ENCODE peak calls at places on chromosomes 6 and 20, in nine cellular contexts. B is heart left ventricle, Z is H9, U is K562, W is RWPE1, D is coronary artery, Y is GM23338, Q is hepatocyte, S is A549. V is an unnamed sample.

GRCh38 chr6:7454696-7455095 is 65.1 kb downstream of the RIOK1 start:
- DNase-seq in B (no peak), Z (no peak), U (no peak), W (no peak), D (no peak), Y (no peak), Q (no peak), S (no peak), V (no peak)

GRCh38 chr20:35619196-35620095 is 3.8 kb downstream of the SPAG4 start:
- DNase-seq in B (peak; percentile 76), Z (peak; percentile 96), U (no peak), W (peak; percentile 98), D (peak; percentile 86), Y (peak; percentile 98), Q (peak; percentile 90), S (peak; percentile 89), V (peak; percentile 86)

GRCh38 chr20:37461376-37461775 is 59.7 kb upstream of the NNAT start:
- DNase-seq in B (no peak), Z (no peak), U (no peak), W (no peak), D (no peak), Y (no peak), Q (no peak), S (no peak), V (no peak)

GRCh38 chr6:167839343-167839742 is 12.6 kb downstream of the AFDN start:
- DNase-seq in B (no peak), Z (no peak), U (no peak), W (no peak), D (no peak), Y (no peak), Q (no peak), S (no peak), V (peak; percentile 48)

GRCh38 chr6:87588756-87589407 is 905 bp downstream of the RARS2 start:
- DNase-seq in B (no peak), Z (no peak), U (no peak), W (no peak), D (no peak), Y (no peak), Q (no peak), S (no peak), V (no peak)

GRCh38 chr6:147974376-147974775 is 368.3 kb upstream of the SASH1 start:
- DNase-seq in B (no peak), Z (no peak), U (no peak), W (peak; percentile 38), D (no peak), Y (no peak), Q (no peak), S (peak; percentile 9), V (no peak)

GRCh38 chr20:43953919-43954617 is 39.4 kb downstream of the TOX2 start:
- DNase-seq in B (no peak), Z (no peak), U (no peak), W (no peak), D (no peak), Y (no peak), Q (no peak), S (no peak), V (no peak)

GRCh38 chr6:91141352-91141751 is 554.5 kb upstream of the MAP3K7 start:
- DNase-seq in B (no peak), Z (no peak), U (no peak), W (no peak), D (no peak), Y (no peak), Q (no peak), S (no peak), V (no peak)

GRCh38 chr6:88360203-88360797 is 194.2 kb upstream of the CNR1 start:
- DNase-seq in B (no peak), Z (no peak), U (no peak), W (peak; percentile 83), D (no peak), Y (no peak), Q (no peak), S (peak; percentile 48), V (peak; percentile 80)

GRCh38 chr20:50804453-50805348 is 9.8 kb downstream of the BCAS4 start:
- DNase-seq in B (no peak), Z (no peak), U (no peak), W (no peak), D (no peak), Y (no peak), Q (no peak), S (no peak), V (no peak)

DNA sequence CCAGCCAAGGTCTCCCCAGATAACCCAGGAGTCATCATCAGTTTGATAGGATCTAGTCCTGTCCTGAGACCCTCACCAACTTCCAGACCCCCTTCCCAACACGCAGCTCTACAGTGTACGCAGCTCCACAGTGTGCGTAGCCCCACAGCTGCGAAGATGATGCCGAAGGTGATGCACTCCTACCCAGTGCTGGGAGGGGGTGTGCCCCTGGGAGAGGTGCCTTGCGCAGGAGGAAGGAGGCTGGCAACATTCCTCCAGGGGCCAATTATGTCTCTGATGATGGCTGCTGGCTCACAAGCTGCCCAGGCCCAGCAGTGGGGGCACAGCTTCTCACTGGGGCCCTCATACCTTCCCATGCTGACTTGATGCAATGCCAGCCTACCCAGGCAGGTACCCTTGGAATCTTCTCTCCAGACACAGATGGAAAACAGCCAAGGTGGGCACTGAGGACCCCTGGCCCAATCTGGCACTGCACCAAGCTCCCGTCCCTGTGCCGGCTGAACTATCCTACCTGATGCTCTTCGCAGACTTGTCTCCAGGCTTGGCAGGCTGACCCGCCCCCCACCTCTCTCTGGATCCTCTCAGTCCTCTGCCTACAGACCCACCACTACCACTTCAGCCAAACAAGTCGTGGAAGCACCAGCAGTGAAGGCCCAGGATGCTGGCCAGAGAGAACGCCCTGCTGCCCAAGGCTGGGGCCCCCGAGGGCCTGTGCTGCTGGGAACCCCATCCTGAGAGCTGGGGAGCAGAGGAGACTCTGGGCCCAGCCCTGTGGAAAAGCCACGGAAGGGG is 1.4 kb downstream of the ZNF512B start:
- DNase-seq in B (peak; percentile 26), Z (peak; percentile 23), U (no peak), W (no peak), D (no peak), Y (no peak), Q (no peak), S (no peak), V (no peak)
- H3K27ac ChIP-seq in B (no peak overlapping the region), Z (no peak overlapping the region), U (peak overlapping the region; percentile 83), W (peak overlapping the region; percentile 66), D (peak overlapping the region; percentile 65), Y (no peak overlapping the region), Q (no peak overlapping the region), S (peak overlapping the region; percentile 82), V (peak overlapping the region; percentile 75)

GRCh38 chr6:136524936-136525413 is 25.2 kb downstream of the MAP7 start:
- DNase-seq in B (no peak), Z (no peak), U (no peak), W (no peak), D (no peak), Y (no peak), Q (no peak), S (peak; percentile 54), V (no peak)

GRCh38 chr6:136527831-136528230 is 22.4 kb downstream of the MAP7 start:
- DNase-seq in B (no peak), Z (no peak), U (no peak), W (no peak), D (no peak), Y (no peak), Q (no peak), S (peak; percentile 60), V (no peak)

GRCh38 chr6:136526937-136527336 is 23.3 kb downstream of the MAP7 start:
- DNase-seq in B (no peak), Z (no peak), U (no peak), W (no peak), D (no peak), Y (no peak), Q (no peak), S (no peak), V (no peak)

GRCh38 chr6:136525586-136526195 is 24.5 kb downstream of the MAP7 start:
- DNase-seq in B (no peak), Z (no peak), U (no peak), W (no peak), D (no peak), Y (no peak), Q (no peak), S (peak; percentile 64), V (no peak)

DNA sequence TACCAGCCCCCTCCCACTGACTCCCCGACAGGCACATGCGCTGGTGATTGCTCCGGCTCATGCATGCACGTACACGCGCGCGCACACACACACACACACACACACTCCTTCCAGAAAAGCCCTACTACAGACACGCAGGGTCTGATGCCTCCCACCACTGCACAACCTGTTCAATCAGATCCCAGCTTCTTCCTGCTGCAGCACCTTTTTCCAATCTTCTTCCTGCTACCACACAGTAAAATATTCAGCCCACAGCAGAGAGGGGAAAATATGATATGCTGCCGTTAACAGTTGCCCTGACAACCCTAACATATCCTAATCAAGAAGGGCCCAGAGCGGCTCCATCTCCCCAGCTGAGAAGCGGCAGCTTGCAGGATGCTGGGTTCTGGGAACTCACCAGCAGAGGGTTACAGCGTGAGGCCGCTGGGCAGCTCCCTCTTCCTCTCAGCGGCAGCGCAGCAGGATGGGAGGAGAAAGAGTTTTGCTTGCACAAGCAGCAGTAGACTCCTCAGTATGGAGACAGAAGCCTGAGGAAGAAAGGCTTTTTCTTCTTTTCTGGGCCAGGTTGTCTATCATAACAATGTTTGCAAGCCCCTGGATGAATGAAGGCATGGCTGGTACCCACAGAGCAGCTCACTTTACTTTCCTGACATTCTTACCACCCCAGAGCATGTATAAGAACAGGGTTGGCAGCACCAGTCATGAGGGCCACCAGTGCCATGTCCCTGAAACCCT is 23.9 kb downstream of the MAP7 start:
- DNase-seq in B (peak; percentile 50), Z (peak; percentile 84), U (no peak), W (no peak), D (no peak), Y (peak; percentile 89), Q (peak; percentile 63), S (peak; percentile 82), V (peak; percentile 81)
- TF ChIP-seq CTCF in B (no peak), Z (peak; percentile 55), U (peak; percentile 74), W (no peak), D (no peak), Y (peak; percentile 43), Q (peak; percentile 28), S (peak; percentile 12), V (peak; percentile 55)

DNA sequence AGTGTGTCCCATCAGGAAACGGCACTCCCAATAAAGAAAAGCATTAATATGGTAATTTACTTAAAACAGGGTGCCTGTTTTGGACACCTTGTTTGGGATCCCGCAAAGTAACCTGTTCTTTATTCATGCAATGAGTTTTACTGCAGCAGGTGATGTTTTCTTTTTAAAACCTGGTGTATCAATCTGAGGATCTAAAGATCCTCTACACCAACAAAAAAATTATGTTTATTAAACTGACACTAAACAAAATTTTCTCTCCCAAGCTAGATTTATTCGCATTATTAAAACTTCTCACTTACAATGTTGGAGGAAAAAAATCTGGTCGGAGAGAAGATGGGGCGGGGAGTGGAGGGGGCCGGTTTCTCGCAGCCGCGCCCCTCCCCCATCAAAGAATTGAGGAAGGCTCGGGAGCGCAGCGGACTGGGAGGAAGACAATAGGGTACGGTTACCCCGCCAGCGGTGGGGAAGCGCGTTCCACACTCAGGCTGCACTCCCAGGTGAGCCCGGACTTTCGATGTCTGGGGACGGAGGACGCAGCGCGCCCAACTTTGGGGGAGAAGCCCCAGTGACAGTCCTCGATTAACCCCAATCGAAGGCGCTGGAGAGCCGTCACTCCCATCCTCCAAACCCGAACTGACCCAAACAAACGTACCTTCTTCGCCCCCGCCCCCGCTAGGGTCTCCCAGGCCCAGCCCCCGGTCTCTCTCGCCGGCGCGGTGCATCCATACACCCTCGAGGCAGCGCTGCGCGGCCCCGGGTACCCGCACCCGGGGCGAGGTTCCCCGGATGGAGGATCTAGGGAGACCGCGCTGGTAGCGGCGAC is 1.3 kb downstream of the CD24 start:
- DNase-seq in B (no peak), Z (peak; percentile 34), U (no peak), W (peak; percentile 34), D (no peak), Y (peak; percentile 66), Q (peak; percentile 49), S (no peak), V (no peak)
- H3K27ac ChIP-seq in B (no peak overlapping the region), Z (peak overlapping the region; percentile 4), U (no peak overlapping the region), W (no peak overlapping the region), D (no peak overlapping the region), Y (peak overlapping the region; percentile 90), Q (peak overlapping the region; percentile 97), S (peak overlapping the region; percentile 95), V (peak overlapping the region; percentile 1)

GRCh38 chr6:60679175-60679574 is 1606.8 kb downstream of the KHDRBS2 start:
- DNase-seq in B (no peak), Z (no peak), U (no peak), W (no peak), D (no peak), Y (no peak), Q (no peak), S (no peak), V (no peak)
- TF ChIP-seq CTCF in B (no peak), Z (no peak), U (no peak), W (no peak), D (no peak), Y (no peak), Q (no peak), S (no peak), V (no peak)

V was measured in cardiac muscle cell.